ENCODE peak calls at places on chromosomes 5 and 9, in five cellular contexts. One of them, this sample, is unnamed.

GRCh38 chr5:58381566-58381965 is 78.3 kb downstream of the PLK2 start:
- DNase-seq in tibial artery: no peak
- DNase-seq in omental fat pad: no peak
- DNase-seq in psoas muscle: no peak
- DNase-seq in choroid plexus epithelial cell: no peak
- DNase-seq in this sample: no peak

GRCh38 chr9:108417726-108418125 is 438.1 kb downstream of the ACTL7B start:
- DNase-seq in tibial artery: no peak
- DNase-seq in psoas muscle: no peak
- DNase-seq in omental fat pad: no peak
- DNase-seq in choroid plexus epithelial cell: peak
- DNase-seq in this sample: no peak

GRCh38 chr5:141437208-141437607 is 6.9 kb downstream of the PCDHGA12 start:
- DNase-seq in choroid plexus epithelial cell: no peak
- DNase-seq in tibial artery: no peak
- DNase-seq in psoas muscle: no peak
- DNase-seq in omental fat pad: no peak
- DNase-seq in this sample: no peak

GRCh38 chr5:38718874-38719391 is 126.9 kb upstream of the OSMR start:
- DNase-seq in choroid plexus epithelial cell: peak
- DNase-seq in omental fat pad: no peak
- DNase-seq in tibial artery: no peak
- DNase-seq in psoas muscle: no peak
- DNase-seq in this sample: no peak

GRCh38 chr5:176545737-176546509 is 3.2 kb upstream of the CDHR2 start:
- DNase-seq in omental fat pad: no peak
- DNase-seq in psoas muscle: no peak
- DNase-seq in tibial artery: no peak
- DNase-seq in choroid plexus epithelial cell: no peak
- DNase-seq in this sample: no peak

GRCh38 chr5:145104106-145104505 is 731.0 kb downstream of the PRELID2 start:
- DNase-seq in choroid plexus epithelial cell: no peak
- DNase-seq in tibial artery: no peak
- DNase-seq in psoas muscle: no peak
- DNase-seq in omental fat pad: no peak
- DNase-seq in this sample: no peak

GRCh38 chr9:13361076-13361475 is 81.6 kb upstream of the MPDZ start:
- DNase-seq in choroid plexus epithelial cell: no peak
- DNase-seq in psoas muscle: no peak
- DNase-seq in tibial artery: no peak
- DNase-seq in omental fat pad: no peak
- DNase-seq in this sample: no peak

GRCh38 chr9:137265496-137266161 is 10.5 kb downstream of the NELFB start:
- DNase-seq in tibial artery: no peak
- DNase-seq in omental fat pad: no peak
- DNase-seq in psoas muscle: peak
- DNase-seq in choroid plexus epithelial cell: no peak
- DNase-seq in this sample: no peak

GRCh38 chr5:8363133-8363532 is 494.2 kb downstream of the MTRR start:
- DNase-seq in tibial artery: no peak
- DNase-seq in omental fat pad: no peak
- DNase-seq in psoas muscle: no peak
- DNase-seq in choroid plexus epithelial cell: peak
- DNase-seq in this sample: no peak

GRCh38 chr9:134386951-134387831 is 60.9 kb downstream of the RXRA start:
- DNase-seq in tibial artery: peak
- DNase-seq in choroid plexus epithelial cell: no peak
- DNase-seq in psoas muscle: no peak
- DNase-seq in omental fat pad: no peak
- DNase-seq in this sample: no peak

GRCh38 chr9:137006116-137007003 is 10.0 kb upstream of the CLIC3 start:
- DNase-seq in psoas muscle: no peak
- DNase-seq in omental fat pad: no peak
- DNase-seq in choroid plexus epithelial cell: peak
- DNase-seq in tibial artery: no peak
- DNase-seq in this sample: no peak

GRCh38 chr5:123278284-123278683 is 144.9 kb downstream of the CEP120 start:
- DNase-seq in omental fat pad: no peak
- DNase-seq in choroid plexus epithelial cell: no peak
- DNase-seq in psoas muscle: no peak
- DNase-seq in tibial artery: no peak
- DNase-seq in this sample: no peak

GRCh38 chr9:87499455-87500015 is 1.9 kb downstream of the DAPK1 start:
- DNase-seq in choroid plexus epithelial cell: no peak
- DNase-seq in psoas muscle: no peak
- DNase-seq in omental fat pad: no peak
- DNase-seq in tibial artery: no peak
- DNase-seq in this sample: no peak

GRCh38 chr5:131221888-131222287 is 42.0 kb upstream of the CDC42SE2 start:
- DNase-seq in choroid plexus epithelial cell: peak
- DNase-seq in tibial artery: no peak
- DNase-seq in omental fat pad: no peak
- DNase-seq in psoas muscle: no peak
- DNase-seq in this sample: no peak

DNA sequence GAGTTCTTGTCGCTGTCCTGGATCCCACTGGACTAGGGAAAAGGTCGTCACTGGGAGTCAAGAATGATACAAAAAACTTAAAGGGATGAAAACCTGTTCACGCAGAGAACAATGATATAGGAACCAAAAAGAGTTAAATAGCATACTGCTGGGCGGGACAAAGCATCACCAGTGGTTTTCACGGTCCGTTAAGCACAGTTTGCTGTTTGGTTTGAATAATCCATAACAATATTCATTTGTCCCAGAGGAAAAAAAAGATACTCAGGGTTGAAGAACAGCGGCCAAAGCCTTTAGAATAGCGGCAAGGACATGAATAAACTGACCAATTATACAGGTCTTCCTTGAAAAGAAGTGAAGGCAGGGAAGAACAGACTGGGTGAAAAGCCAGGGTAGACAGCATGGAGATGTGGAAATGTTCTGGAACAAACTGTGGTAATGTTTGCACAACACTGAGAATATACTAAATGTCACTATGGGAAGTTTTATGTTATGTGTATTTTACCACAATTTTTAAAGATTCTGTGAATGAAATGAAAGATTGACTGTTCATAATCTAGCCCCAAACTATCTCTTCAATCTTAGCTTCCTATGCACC is 60.8 kb downstream of the MTMR12 start:
- DNase-seq in choroid plexus epithelial cell: no peak
- DNase-seq in psoas muscle: no peak
- DNase-seq in tibial artery: no peak
- DNase-seq in omental fat pad: no peak
- DNase-seq in this sample: no peak
- TF ChIP-seq CTCF in choroid plexus epithelial cell: no peak
- TF ChIP-seq CTCF in psoas muscle: no peak
- TF ChIP-seq CTCF in tibial artery: no peak
- TF ChIP-seq CTCF in omental fat pad: no peak
- TF ChIP-seq CTCF in this sample: no peak

DNA sequence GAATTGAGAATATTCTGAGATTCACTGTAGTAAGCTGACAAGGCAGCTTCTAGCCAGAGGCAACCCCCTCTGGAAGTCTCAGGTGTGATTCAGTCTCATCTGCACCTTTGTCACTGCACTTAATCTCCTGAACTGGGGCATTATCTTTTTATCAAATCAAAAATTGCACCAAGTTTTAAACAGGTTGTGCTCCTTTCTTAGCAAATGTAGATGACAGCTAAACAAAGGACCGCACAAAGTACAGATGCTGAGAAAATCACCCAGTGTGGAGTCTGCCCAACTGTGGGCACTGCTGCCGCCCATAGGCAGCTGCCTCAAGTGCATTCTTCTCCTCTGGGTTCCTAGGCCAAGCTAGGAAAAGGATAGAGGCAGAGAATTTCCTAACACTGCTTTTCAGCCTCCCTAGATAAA is 51.1 kb downstream of the STARD4 start:
- DNase-seq in omental fat pad: no peak
- DNase-seq in tibial artery: no peak
- DNase-seq in choroid plexus epithelial cell: peak
- DNase-seq in psoas muscle: no peak
- DNase-seq in this sample: no peak
- TF ChIP-seq CTCF in omental fat pad: no peak
- TF ChIP-seq CTCF in tibial artery: no peak
- TF ChIP-seq CTCF in choroid plexus epithelial cell: peak
- TF ChIP-seq CTCF in psoas muscle: no peak
- TF ChIP-seq CTCF in this sample: no peak

GRCh38 chr9:21965401-21965951 is 28.7 kb downstream of the CDKN2A start:
- DNase-seq in omental fat pad: no peak
- DNase-seq in choroid plexus epithelial cell: peak
- DNase-seq in tibial artery: no peak
- DNase-seq in psoas muscle: peak
- DNase-seq in this sample: no peak
- TF ChIP-seq CTCF in omental fat pad: no peak
- TF ChIP-seq CTCF in choroid plexus epithelial cell: peak
- TF ChIP-seq CTCF in tibial artery: no peak
- TF ChIP-seq CTCF in psoas muscle: no peak
- TF ChIP-seq CTCF in this sample: no peak

GRCh38 chr9:130606887-130607582 is 27.7 kb downstream of the FUBP3 start:
- DNase-seq in psoas muscle: no peak
- DNase-seq in omental fat pad: no peak
- DNase-seq in tibial artery: no peak
- DNase-seq in choroid plexus epithelial cell: peak
- DNase-seq in this sample: no peak
- TF ChIP-seq CTCF in psoas muscle: no peak
- TF ChIP-seq CTCF in omental fat pad: no peak
- TF ChIP-seq CTCF in tibial artery: no peak
- TF ChIP-seq CTCF in choroid plexus epithelial cell: no peak
- TF ChIP-seq CTCF in this sample: no peak

GRCh38 chr5:78647838-78648358 is 674 bp downstream of the LHFPL2 start:
- DNase-seq in psoas muscle: peak
- DNase-seq in tibial artery: peak
- DNase-seq in choroid plexus epithelial cell: peak
- DNase-seq in omental fat pad: no peak
- DNase-seq in this sample: no peak
- TF ChIP-seq CTCF in psoas muscle: no peak
- TF ChIP-seq CTCF in tibial artery: no peak
- TF ChIP-seq CTCF in choroid plexus epithelial cell: peak
- TF ChIP-seq CTCF in omental fat pad: no peak
- TF ChIP-seq CTCF in this sample: no peak